ENCODE peak calls at places on chromosomes 3 and 15, in five cellular contexts. K is T-cell; N is ELR; M is heart right ventricle; W is activated T-helper 1 cell treated with anti-CD3 and anti-CD28 coated beads, Interleukin-2, amount 50 U/mL, for 16 hours. U is an unnamed sample.

GRCh38 chr15:37880009-37880834 is 54.2 kb upstream of the TMCO5A start:
- DNase-seq in M (peak; percentile 6), K (no peak), W (no peak), N (peak; percentile 69), U (peak; percentile 75)

GRCh38 chr15:99139276-99139675 is 34.4 kb downstream of the SYNM start:
- DNase-seq in W (no peak), N (no peak), M (no peak), K (no peak), U (no peak)

GRCh38 chr15:64934023-64934422 is 22.3 kb downstream of the ANKDD1A start:
- DNase-seq in W (no peak), K (no peak), M (no peak), N (no peak), U (no peak)

GRCh38 chr3:129230311-129231019 is 18.9 kb upstream of the COPG1 start:
- DNase-seq in M (no peak), W (no peak), K (no peak), N (peak; percentile 98), U (peak; percentile 91)

GRCh38 chr3:98528474-98529346 is 3.1 kb upstream of the GPR15 start:
- DNase-seq in W (no peak), N (no peak), M (no peak), K (no peak), U (no peak)

GRCh38 chr3:114674041-114674440 is 380.2 kb downstream of the TIGIT start:
- DNase-seq in K (no peak), W (no peak), N (no peak), M (no peak), U (peak; percentile 18)

GRCh38 chr3:148512648-148513047 is 185.1 kb upstream of the AGTR1 start:
- DNase-seq in N (peak; percentile 3), K (no peak), W (no peak), M (no peak), U (no peak)

GRCh38 chr3:129228891-129229585 is 20.4 kb upstream of the COPG1 start:
- DNase-seq in W (no peak), M (no peak), N (peak; percentile 95), K (no peak), U (peak; percentile 87)

GRCh38 chr3:13276438-13277129 is 143.5 kb downstream of the NUP210 start:
- DNase-seq in W (no peak), K (no peak), M (no peak), N (no peak), U (no peak)

GRCh38 chr3:169945313-169945712 is 21.3 kb upstream of the SEC62 start:
- DNase-seq in W (no peak), N (no peak), M (no peak), K (peak; percentile 11), U (no peak)

GRCh38 chr15:55799287-55800212 is 56.6 kb upstream of the PRTG start:
- DNase-seq in N (peak; percentile 68), K (no peak), W (no peak), M (peak; percentile 17), U (peak; percentile 65)

GRCh38 chr3:14320221-14320620 is 82.2 kb upstream of the SLC6A6 start:
- DNase-seq in W (no peak), K (no peak), N (no peak), M (no peak), U (no peak)

GRCh38 chr15:22259881-22260421 is 179.6 kb downstream of the OR4M2 start:
- DNase-seq in K (no peak), N (no peak), W (no peak), M (no peak), U (no peak)

GRCh38 chr15:60643490-60644040 is 164.6 kb upstream of the ICE2 start:
- DNase-seq in N (no peak), K (no peak), M (no peak), W (no peak), U (no peak)

GRCh38 chr15:25694823-25695312 is 168.3 kb downstream of the ATP10A start:
- DNase-seq in M (no peak), K (no peak), W (no peak), N (no peak), U (no peak)

GRCh38 chr3:135771760-135772159 is 193.8 kb upstream of the PPP2R3A start:
- DNase-seq in M (no peak), W (no peak), N (no peak), K (no peak), U (no peak)

GRCh38 chr15:29656636-29657475 is 165.4 kb downstream of the TJP1 start:
- DNase-seq in N (no peak), M (no peak), K (no peak), W (no peak), U (no peak)

GRCh38 chr3:3192481-3192764 is 12.9 kb upstream of the CRBN start:
- DNase-seq in N (no peak), W (no peak), K (no peak), M (no peak), U (no peak)

GRCh38 chr15:99454941-99455795 is 110.6 kb upstream of the MEF2A start:
- DNase-seq in W (no peak), K (no peak), N (peak; percentile 95), M (peak; percentile 94), U (peak; percentile 97)

GRCh38 chr3:10757821-10758130 is 58.3 kb upstream of the SLC6A11 start:
- DNase-seq in M (no peak), K (no peak), W (no peak), N (peak; percentile 1), U (no peak)

GRCh38 chr3:114439279-114439678 is 145.5 kb downstream of the TIGIT start:
- DNase-seq in M (no peak), N (peak; percentile 27), K (no peak), W (no peak), U (peak; percentile 80)

GRCh38 chr3:5057217-5057616 is 64.9 kb upstream of the ARL8B start:
- DNase-seq in M (no peak), N (no peak), K (no peak), W (no peak), U (no peak)

GRCh38 chr15:81492303-81492702 is 118.3 kb upstream of the TMC3 start:
- DNase-seq in W (no peak), N (no peak), M (peak; percentile 16), K (no peak), U (no peak)

GRCh38 chr15:35736150-35736549 is 190.2 kb upstream of the DPH6 start:
- DNase-seq in K (no peak), W (no peak), N (no peak), M (no peak), U (no peak)

GRCh38 chr3:11379238-11379823 is 107.1 kb downstream of the ATG7 start:
- DNase-seq in K (no peak), W (no peak), M (no peak), N (peak; percentile 57), U (peak; percentile 59)

GRCh38 chr3:38773528-38773927 is 42.5 kb downstream of the SCN10A start:
- DNase-seq in M (no peak), W (no peak), N (no peak), K (no peak), U (no peak)

GRCh38 chr3:95810468-95810867 is 1003.9 kb upstream of the EPHA6 start:
- DNase-seq in K (no peak), M (no peak), W (no peak), N (no peak), U (no peak)

GRCh38 chr3:151430821-151431484 is 29.9 kb downstream of the IGSF10 start:
- DNase-seq in K (no peak), W (no peak), N (no peak), M (no peak), U (no peak)

GRCh38 chr3:18868911-18869689 is 279.2 kb upstream of the KCNH8 start:
- DNase-seq in W (no peak), N (no peak), K (no peak), M (no peak), U (no peak)

GRCh38 chr3:123692041-123692440 is 107.2 kb upstream of the HACD2 start:
- DNase-seq in M (no peak), K (no peak), W (no peak), N (peak; percentile 47), U (peak; percentile 31)

GRCh38 chr3:65617787-65618186 is 420.9 kb downstream of the MAGI1 start:
- DNase-seq in W (no peak), K (no peak), N (no peak), M (no peak), U (no peak)

GRCh38 chr3:49911124-49911420 is 7.4 kb upstream of the MST1R start:
- DNase-seq in W (no peak), K (no peak), M (no peak), N (no peak), U (no peak)

GRCh38 chr3:114216186-114216970 is 21.0 kb downstream of the ZNF80 start:
- DNase-seq in W (no peak), K (no peak), M (no peak), N (no peak), U (peak; percentile 9)

GRCh38 chr3:53255360-53255774 is 455 bp downstream of the TKT start:
- DNase-seq in N (peak; percentile 45), W (no peak), M (peak; percentile 40), K (peak; percentile 26), U (no peak)

GRCh38 chr3:186427627-186428026 is 65.6 kb upstream of the DGKG start:
- DNase-seq in N (no peak), K (no peak), M (peak; percentile 50), W (no peak), U (no peak)

GRCh38 chr15:40470423-40471104 is at the start of gene CHST14:
- DNase-seq in N (peak; percentile 59), K (peak; percentile 47), W (peak; percentile 20), M (peak; percentile 48), U (peak; percentile 57)

GRCh38 chr3:169104972-169105371 is 558.5 kb downstream of the MECOM start:
- DNase-seq in W (no peak), N (peak; percentile 75), M (no peak), K (no peak), U (peak; percentile 34)

GRCh38 chr3:95167748-95168147 is 1104.9 kb downstream of the NSUN3 start:
- DNase-seq in W (no peak), M (no peak), N (no peak), K (no peak), U (no peak)

GRCh38 chr15:92091155-92091734 is 237.7 kb downstream of the SLCO3A1 start:
- DNase-seq in N (peak; percentile 3), K (no peak), W (no peak), M (peak; percentile 30), U (peak; percentile 18)

GRCh38 chr3:61030469-61031035 is 220.7 kb downstream of the FHIT start:
- DNase-seq in W (no peak), M (no peak), K (no peak), N (peak; percentile 0), U (no peak)

U was measured in EL.